ENCODE peak calls at places on chromosomes 12 and 14, in seven cellular contexts. H is A549; D is astrocyte; M is effector memory CD4-positive, alpha-beta T cell; S is lung; C is PC-9; Q is cardiac muscle cell. L is an unnamed sample.

GRCh38 chr14:106666341-106666740 is 1140.0 kb downstream of the TMEM121 start:
- DNase-seq in M (no peak), Q (no peak), S (no peak), D (no peak), C (no peak), H (no peak), L (no peak)

GRCh38 chr12:120404271-120404670 is 33.6 kb upstream of the COX6A1 start:
- DNase-seq in M (no peak), C (no peak), D (no peak), H (peak; percentile 36), Q (no peak), S (no peak), L (no peak)

GRCh38 chr12:113134521-113134951 is 1.0 kb downstream of the RASAL1 start:
- DNase-seq in C (no peak), D (no peak), Q (no peak), H (no peak), M (no peak), S (no peak), L (no peak)

GRCh38 chr12:64670856-64671639 is 60.8 kb downstream of the RASSF3 start:
- DNase-seq in S (peak; percentile 40), D (peak; percentile 70), M (no peak), C (peak; percentile 75), Q (peak; percentile 71), H (peak; percentile 74), L (no peak)

GRCh38 chr14:103207038-103207403 is 83.8 kb downstream of the TNFAIP2 start:
- DNase-seq in M (no peak), H (no peak), D (peak; percentile 12), Q (peak; percentile 59), C (peak; percentile 88), S (peak; percentile 66), L (no peak)

GRCh38 chr14:52313493-52313881 is 625 bp upstream of the PTGER2 start:
- DNase-seq in H (no peak), M (no peak), Q (peak; percentile 50), S (no peak), D (peak; percentile 24), C (no peak), L (no peak)

GRCh38 chr12:130431176-130431575 is 93.5 kb downstream of the PIWIL1 start:
- DNase-seq in D (no peak), C (no peak), S (no peak), Q (no peak), M (no peak), H (no peak), L (no peak)

GRCh38 chr14:99982449-99983250 is 82.6 kb upstream of the EVL start:
- DNase-seq in D (peak; percentile 29), S (no peak), C (no peak), M (peak; percentile 45), Q (peak; percentile 81), H (peak; percentile 74), L (peak; percentile 11)

GRCh38 chr14:74035556-74035955 is 16.4 kb downstream of the BBOF1 start:
- DNase-seq in Q (peak; percentile 9), S (no peak), D (peak; percentile 43), M (no peak), C (no peak), H (no peak), L (no peak)

GRCh38 chr12:2976581-2976996 is 17.4 kb downstream of the TEAD4 start:
- DNase-seq in Q (peak; percentile 30), C (no peak), D (no peak), S (no peak), M (no peak), H (no peak), L (no peak)

GRCh38 chr12:31644536-31644935 is 15.0 kb upstream of the ETFBKMT start:
- DNase-seq in D (no peak), Q (no peak), H (peak; percentile 44), M (no peak), S (no peak), C (no peak), L (no peak)

GRCh38 chr12:113852695-113853490 is 113.2 kb downstream of the RBM19 start:
- DNase-seq in Q (no peak), C (no peak), D (no peak), M (no peak), S (no peak), H (no peak), L (no peak)

GRCh38 chr12:81070846-81071245 is 7.0 kb upstream of the ACSS3 start:
- DNase-seq in S (no peak), H (no peak), D (peak; percentile 19), M (no peak), C (no peak), Q (no peak), L (no peak)

GRCh38 chr12:113086249-113087164 is 30.0 kb downstream of the DTX1 start:
- DNase-seq in D (no peak), H (no peak), S (no peak), Q (peak; percentile 21), M (peak; percentile 15), C (no peak), L (no peak)

GRCh38 chr12:71441836-71442566 is 2.4 kb downstream of the LGR5 start:
- DNase-seq in D (no peak), H (no peak), C (no peak), M (no peak), S (no peak), Q (no peak), L (no peak)

GRCh38 chr12:78171082-78171481 is 340.4 kb downstream of the NAV3 start:
- DNase-seq in Q (no peak), D (no peak), C (no peak), S (no peak), M (no peak), H (no peak), L (no peak)

GRCh38 chr12:32698285-32698684 is 19.2 kb downstream of the DNM1L start:
- DNase-seq in Q (no peak), H (no peak), S (no peak), C (no peak), D (no peak), M (no peak), L (no peak)

DNA sequence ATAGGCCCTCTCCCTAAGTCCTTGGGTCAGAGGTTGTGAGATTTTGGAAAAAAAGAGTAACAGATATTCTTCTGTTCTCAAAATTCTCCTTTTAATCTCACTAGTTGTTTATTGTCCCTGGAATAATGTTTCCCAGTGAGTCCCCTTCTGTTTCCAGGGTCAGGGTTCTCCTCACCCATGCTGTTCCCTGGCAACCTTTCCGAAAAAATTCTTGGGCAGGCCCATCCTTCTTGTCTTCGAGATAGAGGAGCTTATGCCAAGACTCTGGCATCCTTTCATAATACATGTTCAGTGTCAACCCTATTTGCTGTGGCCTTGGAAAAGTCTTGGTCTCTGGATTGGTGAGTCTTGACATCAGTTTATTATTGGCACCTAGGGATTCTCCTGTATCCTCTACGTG is 212.4 kb upstream of the FAR2 start:
- DNase-seq in Q (no peak), S (no peak), C (no peak), H (no peak), M (no peak), D (no peak), L (no peak)
- H3K27ac ChIP-seq in Q (no peak overlapping the region), S (no peak overlapping the region), C (no peak overlapping the region), H (no peak overlapping the region), M (no peak overlapping the region), D (no peak overlapping the region), L (no peak overlapping the region)

GRCh38 chr12:27193854-27194544 is 50.1 kb upstream of the STK38L start:
- DNase-seq in C (no peak), M (no peak), S (no peak), D (peak; percentile 93), H (peak; percentile 37), Q (peak; percentile 87), L (no peak)
- H3K27ac ChIP-seq in C (no peak overlapping the region), M (no peak overlapping the region), S (peak overlapping the region; percentile 58), D (peak overlapping the region; percentile 77), H (peak overlapping the region; percentile 12), Q (peak overlapping the region; percentile 89), L (no peak overlapping the region)

GRCh38 chr14:104317975-104318557 is 179.7 kb downstream of the KIF26A start:
- DNase-seq in H (no peak), D (no peak), C (no peak), S (no peak), M (no peak), Q (no peak), L (no peak)
- H3K27ac ChIP-seq in H (no peak overlapping the region), D (no peak overlapping the region), C (no peak overlapping the region), S (no peak overlapping the region), M (no peak overlapping the region), Q (no peak overlapping the region), L (no peak overlapping the region)

GRCh38 chr12:27343255-27344000 is 10.8 kb downstream of the BMAL2 start:
- DNase-seq in C (peak; percentile 96), Q (peak; percentile 83), S (no peak), H (peak; percentile 79), D (peak; percentile 97), M (no peak), L (no peak)
- H3K27ac ChIP-seq in C (peak overlapping the region; percentile 99), Q (no peak overlapping the region), S (no peak overlapping the region), H (peak overlapping the region; percentile 6), D (peak overlapping the region; percentile 79), M (no peak overlapping the region), L (no peak overlapping the region)

L was measured in caudate nucleus.